ENCODE peak calls at places on chromosomes 2 and 18, in ten cellular contexts. O is PC-3; Y is CD8-positive, alpha-beta T cell; W is heart right ventricle; L is heart left ventricle; V is IMR-90; S is psoas muscle; C is thoracic aorta; E is CD4-positive, alpha-beta memory T cell; T is body of pancreas. I is an unnamed sample. For H3K4me1, the result is how much of the 10 kb centered on the place peaks cover.

GRCh38 chr2:36993841-36994620 is 27.7 kb upstream of the STRN start:
- DNase-seq in O (no peak), Y (no peak), W (no peak), L (no peak), V (no peak), S (no peak), C (no peak), E (no peak), T (no peak), I (no peak)

GRCh38 chr2:44360749-44361329 is 455 bp downstream of the PREPL start:
- DNase-seq in O (peak), Y (no peak), W (no peak), L (no peak), V (peak), S (no peak), C (no peak), E (no peak), T (peak), I (no peak)

GRCh38 chr18:49459404-49460171 is 857 bp downstream of the DYM start:
- DNase-seq in O (peak), Y (peak), W (peak), L (no peak), V (peak), S (no peak), C (no peak), E (peak), T (no peak), I (no peak)

GRCh38 chr2:26910176-26910575 is 60.3 kb upstream of the MAPRE3 start:
- DNase-seq in O (no peak), Y (no peak), W (no peak), L (no peak), V (no peak), S (no peak), C (no peak), E (no peak), T (no peak), I (no peak)

GRCh38 chr2:74010087-74010541 is 25.4 kb downstream of the TET3 start:
- DNase-seq in O (peak), Y (no peak), W (peak), L (peak), V (no peak), S (no peak), C (no peak), E (no peak), T (peak), I (no peak)

GRCh38 chr2:188471166-188471565 is 179.5 kb downstream of the GULP1 start:
- DNase-seq in O (peak), Y (no peak), W (no peak), L (no peak), V (no peak), S (no peak), C (no peak), E (no peak), T (no peak), I (no peak)

GRCh38 chr2:112229365-112229764 is 25.5 kb downstream of the ZC3H8 start:
- DNase-seq in O (no peak), Y (no peak), W (no peak), L (no peak), V (no peak), S (no peak), C (no peak), E (no peak), T (peak), I (no peak)

GRCh38 chr2:73089270-73090030 is 17.9 kb upstream of the SFXN5 start:
- DNase-seq in O (peak), Y (no peak), W (no peak), L (peak), V (peak), S (peak), C (peak), E (no peak), T (peak), I (peak)

GRCh38 chr18:76710646-76711520 is 111.5 kb upstream of the ZNF236 start:
- DNase-seq in O (no peak), Y (no peak), W (no peak), L (no peak), V (no peak), S (no peak), C (no peak), E (no peak), T (no peak), I (no peak)

GRCh38 chr2:142716463-142717242 is 160.8 kb upstream of the KYNU start:
- DNase-seq in O (no peak), Y (no peak), W (peak), L (peak), V (peak), S (no peak), C (no peak), E (no peak), T (no peak), I (no peak)

GRCh38 chr2:237310515-237311114 is 103.3 kb downstream of the COL6A3 start:
- DNase-seq in O (peak), Y (no peak), W (no peak), L (no peak), V (peak), S (no peak), C (no peak), E (no peak), T (no peak), I (no peak)

GRCh38 chr2:158637357-158637756 is 157.8 kb upstream of the DAPL1 start:
- DNase-seq in O (no peak), Y (no peak), W (no peak), L (no peak), V (no peak), S (no peak), C (no peak), E (no peak), T (no peak), I (no peak)

GRCh38 chr2:188181035-188181434 is 110.6 kb upstream of the GULP1 start:
- DNase-seq in O (no peak), Y (no peak), W (no peak), L (no peak), V (peak), S (no peak), C (no peak), E (no peak), T (no peak), I (no peak)

GRCh38 chr2:234881413-234882241 is 70.2 kb upstream of the SH3BP4 start:
- DNase-seq in O (peak), Y (peak), W (peak), L (peak), V (peak), S (peak), C (peak), E (no peak), T (peak), I (peak)

GRCh38 chr2:56167616-56168015 is 16.2 kb upstream of the CCDC85A start:
- DNase-seq in O (no peak), Y (no peak), W (no peak), L (no peak), V (no peak), S (no peak), C (no peak), E (no peak), T (no peak), I (no peak)

GRCh38 chr2:202717598-202718310 is 83.0 kb downstream of the FAM117B start:
- DNase-seq in O (peak), Y (no peak), W (no peak), L (no peak), V (no peak), S (no peak), C (no peak), E (no peak), T (no peak), I (no peak)

GRCh38 chr2:186757009-186757408 is 63.1 kb downstream of the FAM171B start:
- DNase-seq in O (no peak), Y (no peak), W (no peak), L (no peak), V (no peak), S (no peak), C (no peak), E (no peak), T (no peak), I (no peak)

GRCh38 chr18:79797518-79798345 is at the start of gene KCNG2:
- DNase-seq in O (no peak), Y (no peak), W (no peak), L (no peak), V (no peak), S (no peak), C (no peak), E (no peak), T (no peak), I (no peak)

GRCh38 chr18:65592419-65592818 is 158.4 kb upstream of the CDH7 start:
- DNase-seq in O (peak), Y (no peak), W (no peak), L (no peak), V (no peak), S (no peak), C (no peak), E (no peak), T (no peak), I (no peak)

GRCh38 chr18:2716394-2717326 is 61.1 kb downstream of the SMCHD1 start:
- DNase-seq in O (no peak), Y (no peak), W (peak), L (peak), V (no peak), S (peak), C (no peak), E (no peak), T (no peak), I (no peak)

GRCh38 chr18:10424576-10425314 is 29.7 kb upstream of the APCDD1 start:
- DNase-seq in O (no peak), Y (no peak), W (peak), L (no peak), V (no peak), S (peak), C (no peak), E (no peak), T (no peak), I (no peak)

GRCh38 chr2:127254386-127254981 is 34.4 kb upstream of the CYP27C1 start:
- DNase-seq in O (peak), Y (no peak), W (no peak), L (no peak), V (peak), S (no peak), C (no peak), E (no peak), T (no peak), I (no peak)

GRCh38 chr2:209985879-209986278 is 16.6 kb upstream of the RPE start:
- DNase-seq in O (no peak), Y (no peak), W (no peak), L (no peak), V (no peak), S (no peak), C (no peak), E (no peak), T (no peak), I (no peak)

GRCh38 chr2:33108483-33109443 is 162.0 kb downstream of the LTBP1 start:
- DNase-seq in O (no peak), Y (no peak), W (no peak), L (no peak), V (peak), S (no peak), C (no peak), E (no peak), T (no peak), I (no peak)

GRCh38 chr2:54503192-54503591 is 47.1 kb downstream of the SPTBN1 start:
- DNase-seq in O (peak), Y (peak), W (no peak), L (no peak), V (peak), S (no peak), C (no peak), E (no peak), T (peak), I (no peak)

GRCh38 chr2:63827749-63828148 is 13.9 kb upstream of the UGP2 start:
- DNase-seq in O (peak), Y (no peak), W (no peak), L (no peak), V (peak), S (no peak), C (no peak), E (no peak), T (no peak), I (no peak)

GRCh38 chr2:16223481-16224177 is 283.3 kb downstream of the MYCN start:
- DNase-seq in O (no peak), Y (no peak), W (no peak), L (no peak), V (no peak), S (no peak), C (no peak), E (no peak), T (no peak), I (no peak)

GRCh38 chr2:97931851-97932211 is 63.9 kb downstream of the TMEM131 start:
- DNase-seq in O (no peak), Y (no peak), W (no peak), L (no peak), V (no peak), S (no peak), C (no peak), E (no peak), T (no peak), I (no peak)

GRCh38 chr18:6595666-6596065 is 133.8 kb upstream of the ARHGAP28 start:
- DNase-seq in O (no peak), Y (no peak), W (no peak), L (no peak), V (no peak), S (no peak), C (no peak), E (no peak), T (no peak), I (no peak)

GRCh38 chr2:10214179-10214578 is 88.5 kb upstream of the HPCAL1 start:
- DNase-seq in O (no peak), Y (no peak), W (no peak), L (no peak), V (no peak), S (no peak), C (no peak), E (no peak), T (no peak), I (no peak)

GRCh38 chr2:27320958-27321543 is 1.8 kb downstream of the MPV17 start:
- DNase-seq in O (peak), Y (no peak), W (peak), L (peak), V (peak), S (peak), C (no peak), E (no peak), T (peak), I (peak)

GRCh38 chr2:43149482-43150107 is 76.8 kb downstream of the ZFP36L2 start:
- DNase-seq in O (no peak), Y (no peak), W (no peak), L (no peak), V (no peak), S (no peak), C (no peak), E (no peak), T (no peak), I (no peak)

GRCh38 chr2:84223191-84223590 is 235.9 kb downstream of the SUCLG1 start:
- DNase-seq in O (peak), Y (no peak), W (no peak), L (no peak), V (peak), S (no peak), C (no peak), E (no peak), T (no peak), I (no peak)

GRCh38 chr2:206858972-206859739 is 80.2 kb upstream of the CPO start:
- DNase-seq in O (no peak), Y (no peak), W (no peak), L (no peak), V (no peak), S (no peak), C (no peak), E (peak), T (no peak), I (no peak)

GRCh38 chr2:218957685-218958084 is 1.8 kb upstream of the CDK5R2 start:
- DNase-seq in O (no peak), Y (no peak), W (no peak), L (no peak), V (no peak), S (no peak), C (no peak), E (no peak), T (no peak), I (no peak)

GRCh38 chr2:223464071-223464470 is 138.1 kb downstream of the SCG2 start:
- DNase-seq in O (no peak), Y (no peak), W (no peak), L (no peak), V (peak), S (no peak), C (no peak), E (no peak), T (no peak), I (no peak)

GRCh38 chr2:54931473-54931872 is 118.8 kb downstream of the RTN4 start:
- DNase-seq in O (no peak), Y (no peak), W (no peak), L (no peak), V (no peak), S (no peak), C (no peak), E (no peak), T (no peak), I (no peak)

GRCh38 chr2:27086722-27087446 is at the start of gene KHK:
- DNase-seq in O (peak), Y (no peak), W (peak), L (peak), V (no peak), S (no peak), C (no peak), E (no peak), T (peak), I (peak)

GRCh38 chr18:24212939-24213338 is 74.1 kb downstream of the CABYR start:
- DNase-seq in O (peak), Y (no peak), W (no peak), L (no peak), V (peak), S (no peak), C (no peak), E (no peak), T (no peak), I (no peak)
- H3K4me1 ChIP-seq in O (half or more), Y (under half), W (under half), L (under half), V (under half), S (half or more), C (under half), E (under half), T (under half), I (under half)

GRCh38 chr2:144671695-144672094 is 151.8 kb upstream of the ZEB2 start:
- DNase-seq in O (no peak), Y (no peak), W (no peak), L (no peak), V (peak), S (no peak), C (no peak), E (no peak), T (no peak), I (no peak)
- H3K4me3 ChIP-seq in O (no peak), Y (no peak), W (no peak), L (no peak), V (no peak), S (no peak), C (no peak), E (no peak), T (no peak), I (no peak)

GRCh38 chr2:105378921-105379383 is 19.9 kb downstream of the FHL2 start:
- DNase-seq in O (no peak), Y (no peak), W (no peak), L (peak), V (no peak), S (no peak), C (no peak), E (no peak), T (no peak), I (peak)

GRCh38 chr2:105378276-105378840 is 20.5 kb downstream of the FHL2 start:
- DNase-seq in O (no peak), Y (no peak), W (no peak), L (peak), V (no peak), S (no peak), C (no peak), E (no peak), T (no peak), I (peak)

GRCh38 chr2:105376789-105377231 is 22.0 kb downstream of the FHL2 start:
- DNase-seq in O (peak), Y (no peak), W (no peak), L (no peak), V (peak), S (no peak), C (no peak), E (no peak), T (no peak), I (peak)

GRCh38 chr2:105376010-105376409 is 22.8 kb downstream of the FHL2 start:
- DNase-seq in O (no peak), Y (no peak), W (no peak), L (no peak), V (no peak), S (no peak), C (no peak), E (no peak), T (no peak), I (no peak)

GRCh38 chr2:105377871-105378270 is 21.0 kb downstream of the FHL2 start:
- DNase-seq in O (no peak), Y (no peak), W (no peak), L (peak), V (no peak), S (no peak), C (no peak), E (no peak), T (no peak), I (no peak)
- H3K4me1 ChIP-seq in O (under half), Y (under half), W (half or more), L (half or more), V (half or more), S (half or more), C (under half), E (under half), T (under half), I (half or more)

GRCh38 chr2:14633031-14633430 is 514 bp downstream of the LRATD1 start:
- DNase-seq in O (peak), Y (no peak), W (no peak), L (peak), V (no peak), S (no peak), C (no peak), E (no peak), T (peak), I (no peak)
- H3K4me3 ChIP-seq in O (peak), Y (no peak), W (peak), L (peak), V (peak), S (peak), C (peak), E (no peak), T (no peak), I (peak)

GRCh38 chr2:160387558-160388262 is 105.9 kb downstream of the RBMS1 start:
- DNase-seq in O (peak), Y (no peak), W (peak), L (peak), V (peak), S (peak), C (peak), E (no peak), T (peak), I (peak)

GRCh38 chr2:160388464-160389263 is 104.9 kb downstream of the RBMS1 start:
- DNase-seq in O (no peak), Y (peak), W (no peak), L (peak), V (no peak), S (no peak), C (no peak), E (peak), T (no peak), I (no peak)

GRCh38 chr2:160390544-160391258 is 102.9 kb downstream of the RBMS1 start:
- DNase-seq in O (peak), Y (no peak), W (no peak), L (no peak), V (peak), S (no peak), C (no peak), E (no peak), T (no peak), I (no peak)

GRCh38 chr2:160392201-160392600 is 101.4 kb downstream of the RBMS1 start:
- DNase-seq in O (peak), Y (no peak), W (no peak), L (no peak), V (peak), S (no peak), C (no peak), E (no peak), T (no peak), I (no peak)

DNA sequence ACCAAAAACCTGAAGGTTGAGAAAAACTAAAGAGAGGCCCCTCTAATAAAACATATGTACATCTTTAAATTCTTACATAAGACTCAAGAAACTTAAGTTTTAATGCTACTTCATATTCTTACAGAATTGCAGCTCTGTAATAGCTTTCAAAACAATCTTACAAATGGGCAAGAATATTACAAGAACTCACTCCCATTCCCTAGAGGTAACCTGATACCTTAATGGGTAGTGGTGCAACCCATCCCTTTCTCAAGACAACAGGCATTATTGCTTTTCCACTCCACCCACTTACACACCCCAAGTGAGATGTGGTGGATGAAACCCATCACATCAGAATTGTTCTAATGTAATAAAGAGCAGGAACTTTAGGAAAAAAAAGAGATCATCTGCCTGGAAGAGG is 103.7 kb downstream of the RBMS1 start:
- DNase-seq in O (no peak), Y (no peak), W (no peak), L (no peak), V (peak), S (no peak), C (no peak), E (no peak), T (no peak), I (no peak)
- H3K4me1 ChIP-seq in O (half or more), Y (half or more), W (half or more), L (half or more), V (under half), S (half or more), C (half or more), E (half or more), T (under half), I (half or more)

GRCh38 chr2:240231838-240232244 is 91.4 kb upstream of the OTOS start:
- DNase-seq in O (no peak), Y (no peak), W (no peak), L (peak), V (no peak), S (no peak), C (no peak), E (no peak), T (no peak), I (no peak)

GRCh38 chr2:240233891-240234502 is 93.5 kb upstream of the OTOS start:
- DNase-seq in O (no peak), Y (no peak), W (no peak), L (peak), V (no peak), S (no peak), C (no peak), E (no peak), T (peak), I (no peak)

GRCh38 chr2:240232264-240232915 is 91.9 kb upstream of the OTOS start:
- DNase-seq in O (no peak), Y (no peak), W (no peak), L (no peak), V (no peak), S (no peak), C (no peak), E (no peak), T (peak), I (no peak)

GRCh38 chr2:240234503-240234951 is 94.1 kb upstream of the OTOS start:
- DNase-seq in O (no peak), Y (no peak), W (no peak), L (peak), V (peak), S (no peak), C (no peak), E (no peak), T (no peak), I (no peak)

GRCh38 chr2:240232961-240233890 is 92.8 kb upstream of the OTOS start:
- DNase-seq in O (peak), Y (peak), W (peak), L (peak), V (peak), S (peak), C (peak), E (peak), T (peak), I (peak)
- H3K4me3 ChIP-seq in O (peak), Y (peak), W (no peak), L (peak), V (peak), S (peak), C (peak), E (no peak), T (no peak), I (peak)

I was measured in right atrium auricular region.